ENCODE peak calls at places on chromosome 10, in five cellular contexts. Z, J, Y, T and Q are unnamed samples.

GRCh38 chr10:91672021-91672608 is 39.2 kb upstream of the PPP1R3C start:
- DNase-seq in Z (no peak), J (no peak), Y (no peak), T (no peak), Q (no peak)

GRCh38 chr10:51386248-51386885 is 312.1 kb downstream of the PRKG1 start:
- DNase-seq in T (no peak), Z (no peak), J (no peak), Y (no peak), Q (no peak)

GRCh38 chr10:31467791-31468535 is 148.9 kb downstream of the ZEB1 start:
- DNase-seq in J (no peak), Y (peak), Z (no peak), T (no peak), Q (no peak)

GRCh38 chr10:71076473-71077142 is 135.8 kb upstream of the UNC5B start:
- DNase-seq in J (no peak), Y (no peak), Z (no peak), T (no peak), Q (no peak)

GRCh38 chr10:80289451-80290287 is at the start of gene MAT1A:
- DNase-seq in Z (no peak), T (no peak), Y (no peak), J (no peak), Q (no peak)

GRCh38 chr10:133230387-133231195 is 574 bp downstream of the UTF1 start:
- DNase-seq in Z (no peak), J (no peak), T (no peak), Y (no peak), Q (no peak)

GRCh38 chr10:97682042-97682441 is 5.0 kb downstream of the AVPI1 start:
- DNase-seq in J (no peak), Y (no peak), T (no peak), Z (no peak), Q (no peak)

GRCh38 chr10:79098596-79099015 is 29.8 kb downstream of the ZMIZ1 start:
- DNase-seq in Z (no peak), T (no peak), Y (peak), J (no peak), Q (no peak)

GRCh38 chr10:5343979-5344378 is 20.8 kb upstream of the UCN3 start:
- DNase-seq in Z (no peak), Y (no peak), T (no peak), J (no peak), Q (no peak)